ENCODE peak calls at places on chromosomes 13 and 19, in ten cellular contexts. One of them, this sample, is unnamed. For H3K4me1, the result is how much of the 10 kb centered on the place peaks cover.

GRCh38 chr13:44237276-44237767 is 136.3 kb upstream of the SERP2 start:
- DNase-seq in kidney: peak
- DNase-seq in A549: peak
- DNase-seq in stomach: no peak
- DNase-seq in CD8-positive, alpha-beta memory T cell: no peak
- DNase-seq in small intestine: no peak
- DNase-seq in adrenal gland: peak
- DNase-seq in heart left ventricle: peak
- DNase-seq in uterus: peak
- DNase-seq in aorta: peak
- DNase-seq in this sample: no peak

GRCh38 chr13:20118268-20119140 is 42.3 kb downstream of the GJA3 start:
- DNase-seq in A549: peak
- DNase-seq in aorta: peak
- DNase-seq in uterus: peak
- DNase-seq in heart left ventricle: peak
- DNase-seq in CD8-positive, alpha-beta memory T cell: peak
- DNase-seq in kidney: peak
- DNase-seq in adrenal gland: peak
- DNase-seq in small intestine: peak
- DNase-seq in stomach: peak
- DNase-seq in this sample: peak

GRCh38 chr13:47216176-47216822 is 319.4 kb upstream of the HTR2A start:
- DNase-seq in kidney: no peak
- DNase-seq in stomach: no peak
- DNase-seq in CD8-positive, alpha-beta memory T cell: no peak
- DNase-seq in adrenal gland: no peak
- DNase-seq in small intestine: no peak
- DNase-seq in uterus: no peak
- DNase-seq in heart left ventricle: no peak
- DNase-seq in aorta: no peak
- DNase-seq in A549: no peak
- DNase-seq in this sample: no peak

GRCh38 chr13:56917966-56918365 is 222.8 kb upstream of the PRR20A start:
- DNase-seq in stomach: no peak
- DNase-seq in CD8-positive, alpha-beta memory T cell: no peak
- DNase-seq in heart left ventricle: no peak
- DNase-seq in uterus: no peak
- DNase-seq in kidney: no peak
- DNase-seq in A549: no peak
- DNase-seq in small intestine: no peak
- DNase-seq in adrenal gland: no peak
- DNase-seq in aorta: no peak
- DNase-seq in this sample: no peak

GRCh38 chr13:25821761-25822160 is 230.1 kb downstream of the SHISA2 start:
- DNase-seq in kidney: no peak
- DNase-seq in A549: no peak
- DNase-seq in heart left ventricle: no peak
- DNase-seq in uterus: no peak
- DNase-seq in small intestine: no peak
- DNase-seq in CD8-positive, alpha-beta memory T cell: no peak
- DNase-seq in stomach: no peak
- DNase-seq in aorta: no peak
- DNase-seq in adrenal gland: no peak
- DNase-seq in this sample: no peak

GRCh38 chr19:24033962-24034342 is 53.0 kb upstream of the ZNF254 start:
- DNase-seq in heart left ventricle: peak
- DNase-seq in aorta: peak
- DNase-seq in small intestine: peak
- DNase-seq in A549: peak
- DNase-seq in uterus: peak
- DNase-seq in CD8-positive, alpha-beta memory T cell: peak
- DNase-seq in kidney: peak
- DNase-seq in stomach: peak
- DNase-seq in adrenal gland: peak
- DNase-seq in this sample: peak

GRCh38 chr13:27678306-27679040 is 56.8 kb downstream of the POLR1D start:
- DNase-seq in kidney: no peak
- DNase-seq in small intestine: peak
- DNase-seq in CD8-positive, alpha-beta memory T cell: no peak
- DNase-seq in uterus: no peak
- DNase-seq in heart left ventricle: no peak
- DNase-seq in A549: no peak
- DNase-seq in aorta: no peak
- DNase-seq in adrenal gland: no peak
- DNase-seq in stomach: peak
- DNase-seq in this sample: no peak

GRCh38 chr13:96898855-96899254 is 95.4 kb downstream of the OXGR1 start:
- DNase-seq in kidney: no peak
- DNase-seq in CD8-positive, alpha-beta memory T cell: no peak
- DNase-seq in A549: no peak
- DNase-seq in stomach: no peak
- DNase-seq in heart left ventricle: no peak
- DNase-seq in aorta: no peak
- DNase-seq in adrenal gland: no peak
- DNase-seq in small intestine: no peak
- DNase-seq in uterus: no peak
- DNase-seq in this sample: no peak

GRCh38 chr19:35066691-35067563 is 25.4 kb downstream of the HPN start:
- DNase-seq in aorta: peak
- DNase-seq in stomach: peak
- DNase-seq in adrenal gland: peak
- DNase-seq in small intestine: peak
- DNase-seq in kidney: peak
- DNase-seq in CD8-positive, alpha-beta memory T cell: peak
- DNase-seq in uterus: peak
- DNase-seq in A549: peak
- DNase-seq in heart left ventricle: peak
- DNase-seq in this sample: peak

GRCh38 chr19:44745386-44745831 is 3.1 kb upstream of the BCL3 start:
- DNase-seq in small intestine: peak
- DNase-seq in CD8-positive, alpha-beta memory T cell: no peak
- DNase-seq in kidney: peak
- DNase-seq in A549: peak
- DNase-seq in aorta: peak
- DNase-seq in adrenal gland: peak
- DNase-seq in uterus: peak
- DNase-seq in heart left ventricle: peak
- DNase-seq in stomach: peak
- DNase-seq in this sample: peak

GRCh38 chr13:48798180-48798579 is 144.5 kb downstream of the CYSLTR2 start:
- DNase-seq in A549: no peak
- DNase-seq in small intestine: no peak
- DNase-seq in uterus: no peak
- DNase-seq in kidney: no peak
- DNase-seq in stomach: no peak
- DNase-seq in heart left ventricle: no peak
- DNase-seq in CD8-positive, alpha-beta memory T cell: no peak
- DNase-seq in aorta: no peak
- DNase-seq in adrenal gland: no peak
- DNase-seq in this sample: no peak

DNA sequence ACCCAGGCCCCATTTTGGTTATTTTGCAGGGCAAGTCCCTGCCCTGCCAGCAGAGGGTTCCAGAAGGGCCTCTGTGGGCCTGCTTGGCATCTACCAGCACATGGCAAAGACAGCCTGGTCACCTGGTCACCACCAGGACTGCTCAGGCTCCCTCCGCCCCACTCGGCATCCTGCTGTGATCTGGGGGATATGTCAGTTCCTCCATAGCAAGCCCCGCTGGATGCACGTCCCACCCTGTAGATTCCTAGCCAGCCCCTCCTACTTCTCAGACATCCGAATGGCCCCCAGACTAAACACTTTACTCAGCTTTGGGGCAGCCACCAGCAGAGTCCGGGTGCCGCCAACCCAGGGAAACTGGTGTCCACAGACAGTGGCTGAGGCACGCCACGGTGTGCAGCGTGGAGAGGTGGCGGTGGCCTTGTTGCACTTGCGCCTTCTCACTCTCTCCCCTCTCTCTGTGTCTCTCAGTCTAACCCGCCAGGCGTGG is 31.8 kb upstream of the USE1 start:
- DNase-seq in heart left ventricle: no peak
- DNase-seq in aorta: no peak
- DNase-seq in stomach: no peak
- DNase-seq in adrenal gland: no peak
- DNase-seq in uterus: no peak
- DNase-seq in kidney: no peak
- DNase-seq in A549: no peak
- DNase-seq in small intestine: no peak
- DNase-seq in CD8-positive, alpha-beta memory T cell: no peak
- DNase-seq in this sample: no peak
- H3K4me3 ChIP-seq in heart left ventricle: no peak
- H3K4me3 ChIP-seq in aorta: no peak
- H3K4me3 ChIP-seq in stomach: no peak
- H3K4me3 ChIP-seq in adrenal gland: no peak
- H3K4me3 ChIP-seq in uterus: no peak
- H3K4me3 ChIP-seq in kidney: no peak
- H3K4me3 ChIP-seq in A549: no peak
- H3K4me3 ChIP-seq in small intestine: no peak
- H3K4me3 ChIP-seq in CD8-positive, alpha-beta memory T cell: peak
- H3K4me3 ChIP-seq in this sample: no peak

GRCh38 chr19:39411832-39412099 is 703 bp upstream of the PLEKHG2 start:
- DNase-seq in A549: peak
- DNase-seq in stomach: peak
- DNase-seq in uterus: peak
- DNase-seq in kidney: peak
- DNase-seq in small intestine: peak
- DNase-seq in adrenal gland: peak
- DNase-seq in CD8-positive, alpha-beta memory T cell: peak
- DNase-seq in heart left ventricle: peak
- DNase-seq in aorta: peak
- DNase-seq in this sample: peak

GRCh38 chr19:39413269-39413902 is 917 bp downstream of the PLEKHG2 start:
- DNase-seq in aorta: peak
- DNase-seq in uterus: peak
- DNase-seq in adrenal gland: peak
- DNase-seq in kidney: peak
- DNase-seq in heart left ventricle: peak
- DNase-seq in A549: peak
- DNase-seq in small intestine: no peak
- DNase-seq in stomach: no peak
- DNase-seq in CD8-positive, alpha-beta memory T cell: no peak
- DNase-seq in this sample: peak

GRCh38 chr19:39412100-39412866 is at the start of gene PLEKHG2:
- DNase-seq in small intestine: peak
- DNase-seq in A549: peak
- DNase-seq in kidney: peak
- DNase-seq in adrenal gland: peak
- DNase-seq in stomach: peak
- DNase-seq in uterus: peak
- DNase-seq in aorta: peak
- DNase-seq in heart left ventricle: peak
- DNase-seq in CD8-positive, alpha-beta memory T cell: peak
- DNase-seq in this sample: peak

GRCh38 chr19:39413903-39414608 is 1.6 kb downstream of the PLEKHG2 start:
- DNase-seq in aorta: peak
- DNase-seq in A549: peak
- DNase-seq in heart left ventricle: peak
- DNase-seq in adrenal gland: peak
- DNase-seq in small intestine: no peak
- DNase-seq in stomach: no peak
- DNase-seq in CD8-positive, alpha-beta memory T cell: no peak
- DNase-seq in uterus: peak
- DNase-seq in kidney: peak
- DNase-seq in this sample: peak

GRCh38 chr19:39412867-39413268 is 399 bp downstream of the PLEKHG2 start:
- DNase-seq in stomach: no peak
- DNase-seq in A549: no peak
- DNase-seq in small intestine: peak
- DNase-seq in adrenal gland: peak
- DNase-seq in heart left ventricle: no peak
- DNase-seq in CD8-positive, alpha-beta memory T cell: no peak
- DNase-seq in uterus: no peak
- DNase-seq in aorta: no peak
- DNase-seq in kidney: no peak
- DNase-seq in this sample: no peak
- H3K4me1 ChIP-seq in stomach: under half
- H3K4me1 ChIP-seq in A549: under half
- H3K4me1 ChIP-seq in small intestine: under half
- H3K4me1 ChIP-seq in adrenal gland: under half
- H3K4me1 ChIP-seq in heart left ventricle: under half
- H3K4me1 ChIP-seq in CD8-positive, alpha-beta memory T cell: under half
- H3K4me1 ChIP-seq in uterus: under half
- H3K4me1 ChIP-seq in aorta: under half
- H3K4me1 ChIP-seq in kidney: under half
- H3K4me1 ChIP-seq in this sample: under half

DNA sequence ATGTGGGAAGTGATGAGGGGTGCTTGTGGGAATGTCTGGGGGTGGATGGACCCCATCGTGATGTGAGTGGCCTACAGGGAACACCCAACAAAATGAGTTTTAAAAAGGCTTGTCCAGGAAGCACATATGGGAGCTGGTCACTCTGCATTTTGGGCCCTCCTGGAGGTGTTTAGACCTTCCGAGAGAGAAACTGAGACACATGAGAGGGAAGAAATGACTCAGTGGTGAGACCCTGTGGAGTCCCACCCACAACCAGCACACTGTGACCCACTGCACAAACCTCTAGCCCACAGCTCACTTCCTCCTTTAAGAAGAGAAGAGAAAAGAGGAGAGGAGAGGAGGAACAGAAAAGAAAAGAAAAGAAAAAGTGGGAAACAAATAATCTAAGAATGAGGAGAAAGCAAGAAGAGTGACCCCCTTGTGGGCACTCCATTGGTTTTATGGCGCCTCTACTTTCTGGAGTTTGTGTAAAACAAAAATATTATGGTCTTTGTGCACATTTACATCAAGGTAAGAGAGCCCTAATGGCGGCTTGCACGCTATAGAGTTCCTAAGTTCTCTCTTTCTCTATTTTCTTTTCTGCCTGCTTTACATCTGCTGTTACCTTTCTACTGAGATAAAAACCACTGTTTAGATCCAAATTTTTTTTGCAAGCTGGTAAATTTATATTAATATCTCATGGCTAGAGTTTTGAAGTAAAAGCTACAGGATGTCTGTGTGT is 13.3 kb upstream of the LILRB1 start:
- DNase-seq in small intestine: no peak
- DNase-seq in kidney: no peak
- DNase-seq in aorta: no peak
- DNase-seq in uterus: no peak
- DNase-seq in heart left ventricle: no peak
- DNase-seq in CD8-positive, alpha-beta memory T cell: no peak
- DNase-seq in stomach: no peak
- DNase-seq in A549: no peak
- DNase-seq in adrenal gland: no peak
- DNase-seq in this sample: no peak
- H3K4me3 ChIP-seq in small intestine: no peak
- H3K4me3 ChIP-seq in kidney: no peak
- H3K4me3 ChIP-seq in aorta: no peak
- H3K4me3 ChIP-seq in uterus: no peak
- H3K4me3 ChIP-seq in heart left ventricle: no peak
- H3K4me3 ChIP-seq in CD8-positive, alpha-beta memory T cell: no peak
- H3K4me3 ChIP-seq in stomach: no peak
- H3K4me3 ChIP-seq in A549: no peak
- H3K4me3 ChIP-seq in adrenal gland: no peak
- H3K4me3 ChIP-seq in this sample: peak

DNA sequence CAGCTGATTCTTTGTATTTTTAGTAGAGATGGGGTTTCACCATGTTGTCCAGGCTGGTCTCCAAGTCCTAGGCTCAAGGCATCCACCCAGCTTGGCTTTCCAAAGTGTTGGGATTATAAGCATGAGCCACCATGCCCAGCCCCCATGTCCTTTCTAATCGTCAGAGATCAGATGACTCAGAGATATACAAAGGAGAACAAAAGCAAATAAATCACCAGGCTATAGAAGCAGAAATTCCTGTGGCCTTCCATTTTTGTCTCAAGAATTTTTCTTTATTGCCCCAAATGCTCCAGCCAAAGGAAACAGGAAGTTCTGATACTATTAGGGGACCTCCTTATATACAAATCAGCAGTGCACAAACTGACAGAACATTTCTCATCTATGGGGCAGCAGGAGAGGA is 207.8 kb downstream of the RFC3 start:
- DNase-seq in A549: no peak
- DNase-seq in small intestine: no peak
- DNase-seq in CD8-positive, alpha-beta memory T cell: no peak
- DNase-seq in heart left ventricle: no peak
- DNase-seq in kidney: no peak
- DNase-seq in aorta: no peak
- DNase-seq in stomach: no peak
- DNase-seq in uterus: no peak
- DNase-seq in adrenal gland: peak
- DNase-seq in this sample: no peak
- H3K4me1 ChIP-seq in A549: under half
- H3K4me1 ChIP-seq in small intestine: under half
- H3K4me1 ChIP-seq in CD8-positive, alpha-beta memory T cell: under half
- H3K4me1 ChIP-seq in heart left ventricle: under half
- H3K4me1 ChIP-seq in kidney: under half
- H3K4me1 ChIP-seq in aorta: under half
- H3K4me1 ChIP-seq in stomach: under half
- H3K4me1 ChIP-seq in uterus: under half
- H3K4me1 ChIP-seq in adrenal gland: under half
- H3K4me1 ChIP-seq in this sample: under half

This sample was measured in upper lobe of right lung.